ENCODE peak calls at places on chromosome 22, in six cellular contexts. M, U, Q, X, I and K are unnamed samples.

GRCh38 chr22:27489265-27489675 is 312.3 kb downstream of the MN1 start:
- DNase-seq in M (no peak), U (no peak), Q (peak; percentile 86), X (no peak), I (peak; percentile 19), K (no peak)

GRCh38 chr22:24089951-24090350 is 78.8 kb downstream of the CABIN1 start:
- DNase-seq in M (no peak), U (no peak), Q (no peak), X (peak; percentile 11), I (peak; percentile 24), K (no peak)

GRCh38 chr22:37887610-37888378 is 18.3 kb upstream of the MICALL1 start:
- DNase-seq in M (no peak), U (no peak), Q (peak; percentile 89), X (no peak), I (no peak), K (no peak)

GRCh38 chr22:30562391-30562790 is 12.1 kb downstream of the GAL3ST1 start:
- DNase-seq in M (no peak), U (no peak), Q (no peak), X (no peak), I (no peak), K (no peak)

GRCh38 chr22:37669586-37669985 is 5.8 kb upstream of the LGALS1 start:
- DNase-seq in M (no peak), U (no peak), Q (no peak), X (no peak), I (no peak), K (no peak)

GRCh38 chr22:41799486-41800347 is 762 bp upstream of the CCDC134 start:
- DNase-seq in M (peak; percentile 16), U (no peak), Q (peak; percentile 22), X (peak; percentile 32), I (peak; percentile 84), K (no peak)

GRCh38 chr22:40472036-40472435 is 101.6 kb downstream of the SGSM3 start:
- DNase-seq in M (no peak), U (no peak), Q (no peak), X (no peak), I (no peak), K (no peak)

GRCh38 chr22:41380993-41381328 is 781 bp upstream of the TEF start:
- DNase-seq in M (no peak), U (no peak), Q (peak; percentile 87), X (no peak), I (no peak), K (no peak)

GRCh38 chr22:49689255-49689770 is 138.4 kb downstream of the BRD1 start:
- DNase-seq in M (no peak), U (no peak), Q (no peak), X (no peak), I (no peak), K (no peak)

GRCh38 chr22:46148885-46149492 is 1.3 kb upstream of the PPARA start:
- DNase-seq in M (no peak), U (no peak), Q (no peak), X (no peak), I (no peak), K (no peak)

GRCh38 chr22:42320463-42321416 is 50.3 kb upstream of the TCF20 start:
- DNase-seq in M (no peak), U (no peak), Q (no peak), X (no peak), I (no peak), K (no peak)

GRCh38 chr22:48761546-48761945 is 1066.1 kb downstream of the BRD1 start:
- DNase-seq in M (no peak), U (no peak), Q (no peak), X (peak; percentile 7), I (no peak), K (no peak)

GRCh38 chr22:21606775-21607174 is 23.0 kb downstream of the YDJC start:
- DNase-seq in M (no peak), U (no peak), Q (no peak), X (no peak), I (no peak), K (no peak)

GRCh38 chr22:23106906-23107367 is 34.9 kb downstream of the RSPH14 start:
- DNase-seq in M (no peak), U (no peak), Q (no peak), X (peak; percentile 48), I (no peak), K (no peak)

GRCh38 chr22:30226192-30226832 is 20.2 kb downstream of the LIF start:
- DNase-seq in M (no peak), U (no peak), Q (no peak), X (no peak), I (no peak), K (no peak)

GRCh38 chr22:43812149-43812842 is at the start of gene EFCAB6:
- DNase-seq in M (peak; percentile 87), U (peak; percentile 86), Q (peak; percentile 94), X (peak; percentile 94), I (peak; percentile 92), K (peak; percentile 79)

GRCh38 chr22:47202819-47203553 is 440.5 kb downstream of the TBC1D22A start:
- DNase-seq in M (no peak), U (no peak), Q (no peak), X (no peak), I (peak; percentile 62), K (no peak)

GRCh38 chr22:17137861-17138425 is 16.8 kb upstream of the TMEM121B start:
- DNase-seq in M (no peak), U (no peak), Q (no peak), X (no peak), I (peak; percentile 50), K (no peak)

GRCh38 chr22:25051073-25051472 is 98.6 kb downstream of the KIAA1671 start:
- DNase-seq in M (no peak), U (no peak), Q (no peak), X (no peak), I (no peak), K (no peak)

GRCh38 chr22:39241632-39242388 is 3.0 kb downstream of the PDGFB start:
- DNase-seq in M (no peak), U (no peak), Q (no peak), X (no peak), I (no peak), K (no peak)

GRCh38 chr22:39153220-39153860 is 860 bp upstream of the CBX7 start:
- DNase-seq in M (no peak), U (no peak), Q (no peak), X (no peak), I (no peak), K (no peak)

GRCh38 chr22:17119481-17120202 is 1.5 kb downstream of the TMEM121B start:
- DNase-seq in M (no peak), U (no peak), Q (peak; percentile 11), X (no peak), I (peak; percentile 85), K (no peak)

GRCh38 chr22:20604776-20605221 is 97.4 kb downstream of the MED15 start:
- DNase-seq in M (no peak), U (no peak), Q (no peak), X (no peak), I (no peak), K (no peak)

GRCh38 chr22:37199839-37200161 is 11.8 kb upstream of the C1QTNF6 start:
- DNase-seq in M (no peak), U (no peak), Q (no peak), X (no peak), I (no peak), K (no peak)

GRCh38 chr22:40021401-40022000 is 26.7 kb downstream of the FAM83F start:
- DNase-seq in M (no peak), U (no peak), Q (no peak), X (no peak), I (peak; percentile 47), K (no peak)

GRCh38 chr22:23609983-23610781 is 21.9 kb downstream of the DRICH1 start:
- DNase-seq in M (no peak), U (no peak), Q (no peak), X (no peak), I (no peak), K (no peak)

GRCh38 chr22:48071828-48072227 is 1309.4 kb downstream of the TBC1D22A start:
- DNase-seq in M (no peak), U (no peak), Q (no peak), X (no peak), I (no peak), K (no peak)

GRCh38 chr22:48889887-48890692 is 937.6 kb downstream of the BRD1 start:
- DNase-seq in M (no peak), U (no peak), Q (no peak), X (no peak), I (peak; percentile 49), K (no peak)

GRCh38 chr22:27844656-27845602 is 43.4 kb upstream of the MN1 start:
- DNase-seq in M (no peak), U (no peak), Q (no peak), X (peak; percentile 13), I (no peak), K (no peak)

GRCh38 chr22:39242809-39243442 is 1.9 kb downstream of the PDGFB start:
- DNase-seq in M (no peak), U (no peak), Q (peak; percentile 33), X (no peak), I (no peak), K (no peak)

GRCh38 chr22:35538801-35539321 is 1.8 kb upstream of the RASD2 start:
- DNase-seq in M (peak; percentile 49), U (no peak), Q (no peak), X (no peak), I (no peak), K (no peak)

GRCh38 chr22:35604671-35605457 is 12.3 kb downstream of the MB start:
- DNase-seq in M (peak; percentile 16), U (no peak), Q (no peak), X (no peak), I (no peak), K (no peak)

GRCh38 chr22:36328635-36329216 is 59.0 kb downstream of the MYH9 start:
- DNase-seq in M (no peak), U (peak; percentile 29), Q (peak; percentile 97), X (peak; percentile 58), I (peak; percentile 85), K (no peak)

GRCh38 chr22:19705181-19705934 is 8.9 kb upstream of the SEPTIN5 start:
- DNase-seq in M (no peak), U (no peak), Q (no peak), X (peak; percentile 15), I (peak; percentile 41), K (no peak)

GRCh38 chr22:50621948-50622722 is 5.8 kb downstream of the ARSA start:
- DNase-seq in M (no peak), U (no peak), Q (no peak), X (peak; percentile 16), I (peak; percentile 86), K (no peak)

GRCh38 chr22:30863161-30863833 is 105.3 kb downstream of the MORC2 start:
- DNase-seq in M (no peak), U (no peak), Q (peak; percentile 8), X (peak; percentile 17), I (peak; percentile 25), K (no peak)

GRCh38 chr22:24333301-24333700 is 62.7 kb downstream of the SPECC1L start:
- DNase-seq in M (no peak), U (no peak), Q (peak; percentile 89), X (no peak), I (no peak), K (no peak)

GRCh38 chr22:35648066-35649025 is at the start of gene APOL6:
- DNase-seq in M (peak; percentile 55), U (peak; percentile 45), Q (peak; percentile 78), X (no peak), I (peak; percentile 81), K (no peak)

GRCh38 chr22:39453765-39454378 is 2.9 kb upstream of the MGAT3 start:
- DNase-seq in M (no peak), U (no peak), Q (no peak), X (no peak), I (no peak), K (no peak)